ENCODE peak calls at places on chromosomes 7 and 10, in four cellular contexts. X is cerebellar cortex; R is retina; U is CD4-positive, alpha-beta memory T cell. K is an unnamed sample.

GRCh38 chr7:44383566-44383965 is 58.2 kb upstream of the CAMK2B start:
- DNase-seq in R (no peak), X (no peak), U (no peak), K (no peak)

GRCh38 chr7:82481499-82482097 is 38.0 kb upstream of the CACNA2D1 start:
- DNase-seq in R (no peak), X (peak), U (no peak), K (no peak)

GRCh38 chr7:134562136-134562535 is 13.2 kb downstream of the AKR1B15 start:
- DNase-seq in R (no peak), X (no peak), U (no peak), K (peak)

GRCh38 chr10:83289373-83289772 is 849.9 kb upstream of the GHITM start:
- DNase-seq in R (no peak), U (no peak), X (no peak), K (no peak)

GRCh38 chr10:129521161-129522025 is 54.4 kb downstream of the MGMT start:
- DNase-seq in X (no peak), U (no peak), R (no peak), K (no peak)

GRCh38 chr7:44983742-44984477 is 5.1 kb upstream of the MYO1G start:
- DNase-seq in X (no peak), U (peak), R (no peak), K (no peak)

GRCh38 chr10:103765981-103766380 is 89.4 kb downstream of the SH3PXD2A start:
- DNase-seq in R (no peak), U (peak), X (no peak), K (peak)

GRCh38 chr10:17101257-17101909 is 28.2 kb downstream of the CUBN start:
- DNase-seq in R (no peak), U (no peak), X (no peak), K (no peak)

GRCh38 chr10:130805635-130806030 is 505.9 kb downstream of the TCERG1L start:
- DNase-seq in U (no peak), R (no peak), X (no peak), K (no peak)

GRCh38 chr7:101900103-101900502 is 82.7 kb downstream of the CUX1 start:
- DNase-seq in X (peak), R (no peak), U (no peak), K (no peak)

GRCh38 chr7:73613954-73614735 is 10.2 kb downstream of the MLXIPL start:
- DNase-seq in U (no peak), R (no peak), X (no peak), K (no peak)

GRCh38 chr10:21130683-21131442 is 233.8 kb upstream of the NEBL start:
- DNase-seq in X (no peak), R (no peak), U (no peak), K (no peak)

GRCh38 chr10:87862644-87863101 is 660 bp downstream of the KLLN start:
- DNase-seq in R (no peak), X (peak), U (peak), K (no peak)

GRCh38 chr7:127819975-127820778 is 168.2 kb downstream of the SND1 start:
- DNase-seq in R (no peak), X (no peak), U (no peak), K (no peak)

GRCh38 chr7:123682690-123683089 is 27.0 kb downstream of the LMOD2 start:
- DNase-seq in R (peak), U (peak), X (peak), K (no peak)

GRCh38 chr10:111656066-111656465 is 527.5 kb downstream of the GPAM start:
- DNase-seq in X (no peak), U (no peak), R (no peak), K (no peak)

GRCh38 chr7:149690688-149691446 is 82.5 kb downstream of the ZNF467 start:
- DNase-seq in U (no peak), R (peak), X (peak), K (no peak)

GRCh38 chr10:29862926-29863614 is 196.3 kb downstream of the JCAD start:
- DNase-seq in R (no peak), U (no peak), X (no peak), K (no peak)

GRCh38 chr7:88337556-88337955 is 30.9 kb upstream of the STEAP4 start:
- DNase-seq in U (no peak), R (no peak), X (no peak), K (no peak)